ENCODE peak calls at places on chromosomes 2 and 18, in four cellular contexts. One of them, this sample, is unnamed.

GRCh38 chr2:219687882-219688559 is 60.6 kb downstream of the SLC4A3 start:
- DNase-seq in NCI-H748 treated with DMSO at 0.1 percent for 48 hours: no peak
- DNase-seq in activated gamma-delta T cell treated with anti-CD3 and anti-CD28 coated beads, Interleukin-2, amount 50 U/mL, for 16 hours: no peak
- DNase-seq in heart right ventricle: no peak
- DNase-seq in this sample: no peak

GRCh38 chr18:26415631-26416030 is 132.7 kb downstream of the KCTD1 start:
- DNase-seq in NCI-H748 treated with DMSO at 0.1 percent for 48 hours: no peak
- DNase-seq in activated gamma-delta T cell treated with anti-CD3 and anti-CD28 coated beads, Interleukin-2, amount 50 U/mL, for 16 hours: no peak
- DNase-seq in heart right ventricle: no peak
- DNase-seq in this sample: no peak

GRCh38 chr2:180761224-180761623 is 219.2 kb upstream of the UBE2E3 start:
- DNase-seq in NCI-H748 treated with DMSO at 0.1 percent for 48 hours: no peak
- DNase-seq in activated gamma-delta T cell treated with anti-CD3 and anti-CD28 coated beads, Interleukin-2, amount 50 U/mL, for 16 hours: no peak
- DNase-seq in heart right ventricle: no peak
- DNase-seq in this sample: no peak

GRCh38 chr2:239245107-239245506 is 155.7 kb downstream of the HDAC4 start:
- DNase-seq in NCI-H748 treated with DMSO at 0.1 percent for 48 hours: no peak
- DNase-seq in activated gamma-delta T cell treated with anti-CD3 and anti-CD28 coated beads, Interleukin-2, amount 50 U/mL, for 16 hours: no peak
- DNase-seq in heart right ventricle: no peak
- DNase-seq in this sample: no peak

GRCh38 chr2:84919885-84920580 is 14.6 kb downstream of the TMSB10 start:
- DNase-seq in NCI-H748 treated with DMSO at 0.1 percent for 48 hours: no peak
- DNase-seq in activated gamma-delta T cell treated with anti-CD3 and anti-CD28 coated beads, Interleukin-2, amount 50 U/mL, for 16 hours: no peak
- DNase-seq in heart right ventricle: peak; percentile 62
- DNase-seq in this sample: no peak

GRCh38 chr2:180872256-180872655 is 108.1 kb upstream of the UBE2E3 start:
- DNase-seq in NCI-H748 treated with DMSO at 0.1 percent for 48 hours: no peak
- DNase-seq in activated gamma-delta T cell treated with anti-CD3 and anti-CD28 coated beads, Interleukin-2, amount 50 U/mL, for 16 hours: no peak
- DNase-seq in heart right ventricle: no peak
- DNase-seq in this sample: no peak

GRCh38 chr2:185385157-185385556 is 353.4 kb upstream of the FSIP2 start:
- DNase-seq in NCI-H748 treated with DMSO at 0.1 percent for 48 hours: no peak
- DNase-seq in activated gamma-delta T cell treated with anti-CD3 and anti-CD28 coated beads, Interleukin-2, amount 50 U/mL, for 16 hours: no peak
- DNase-seq in heart right ventricle: no peak
- DNase-seq in this sample: no peak

GRCh38 chr18:74396252-74397204 is 60.6 kb downstream of the DIPK1C start:
- DNase-seq in NCI-H748 treated with DMSO at 0.1 percent for 48 hours: no peak
- DNase-seq in activated gamma-delta T cell treated with anti-CD3 and anti-CD28 coated beads, Interleukin-2, amount 50 U/mL, for 16 hours: no peak
- DNase-seq in heart right ventricle: no peak
- DNase-seq in this sample: no peak

GRCh38 chr18:25630682-25631081 is 278.7 kb upstream of the ZNF521 start:
- DNase-seq in NCI-H748 treated with DMSO at 0.1 percent for 48 hours: no peak
- DNase-seq in activated gamma-delta T cell treated with anti-CD3 and anti-CD28 coated beads, Interleukin-2, amount 50 U/mL, for 16 hours: no peak
- DNase-seq in heart right ventricle: no peak
- DNase-seq in this sample: no peak

GRCh38 chr2:176582990-176583481 is 313.8 kb downstream of the MTX2 start:
- DNase-seq in NCI-H748 treated with DMSO at 0.1 percent for 48 hours: no peak
- DNase-seq in activated gamma-delta T cell treated with anti-CD3 and anti-CD28 coated beads, Interleukin-2, amount 50 U/mL, for 16 hours: no peak
- DNase-seq in heart right ventricle: peak; percentile 11
- DNase-seq in this sample: peak; percentile 6

GRCh38 chr2:200453853-200454524 is 55.9 kb downstream of the KCTD18 start:
- DNase-seq in NCI-H748 treated with DMSO at 0.1 percent for 48 hours: no peak
- DNase-seq in activated gamma-delta T cell treated with anti-CD3 and anti-CD28 coated beads, Interleukin-2, amount 50 U/mL, for 16 hours: no peak
- DNase-seq in heart right ventricle: no peak
- DNase-seq in this sample: no peak

GRCh38 chr2:56357655-56358295 is 174.0 kb downstream of the CCDC85A start:
- DNase-seq in NCI-H748 treated with DMSO at 0.1 percent for 48 hours: no peak
- DNase-seq in activated gamma-delta T cell treated with anti-CD3 and anti-CD28 coated beads, Interleukin-2, amount 50 U/mL, for 16 hours: no peak
- DNase-seq in heart right ventricle: no peak
- DNase-seq in this sample: no peak

GRCh38 chr2:195871326-195871725 is 197.3 kb downstream of the DNAH7 start:
- DNase-seq in NCI-H748 treated with DMSO at 0.1 percent for 48 hours: no peak
- DNase-seq in activated gamma-delta T cell treated with anti-CD3 and anti-CD28 coated beads, Interleukin-2, amount 50 U/mL, for 16 hours: no peak
- DNase-seq in heart right ventricle: no peak
- DNase-seq in this sample: no peak

GRCh38 chr18:32259553-32259952 is 69.7 kb downstream of the MEP1B start:
- DNase-seq in NCI-H748 treated with DMSO at 0.1 percent for 48 hours: no peak
- DNase-seq in activated gamma-delta T cell treated with anti-CD3 and anti-CD28 coated beads, Interleukin-2, amount 50 U/mL, for 16 hours: no peak
- DNase-seq in heart right ventricle: no peak
- DNase-seq in this sample: no peak

GRCh38 chr2:128510701-128511100 is 192.0 kb upstream of the HS6ST1 start:
- DNase-seq in NCI-H748 treated with DMSO at 0.1 percent for 48 hours: no peak
- DNase-seq in activated gamma-delta T cell treated with anti-CD3 and anti-CD28 coated beads, Interleukin-2, amount 50 U/mL, for 16 hours: no peak
- DNase-seq in heart right ventricle: no peak
- DNase-seq in this sample: no peak

GRCh38 chr18:44729631-44730101 is 49.0 kb downstream of the SETBP1 start:
- DNase-seq in NCI-H748 treated with DMSO at 0.1 percent for 48 hours: no peak
- DNase-seq in activated gamma-delta T cell treated with anti-CD3 and anti-CD28 coated beads, Interleukin-2, amount 50 U/mL, for 16 hours: peak; percentile 31
- DNase-seq in heart right ventricle: no peak
- DNase-seq in this sample: peak; percentile 63

GRCh38 chr2:214471990-214472389 is 61.1 kb downstream of the VWC2L start:
- DNase-seq in NCI-H748 treated with DMSO at 0.1 percent for 48 hours: no peak
- DNase-seq in activated gamma-delta T cell treated with anti-CD3 and anti-CD28 coated beads, Interleukin-2, amount 50 U/mL, for 16 hours: no peak
- DNase-seq in heart right ventricle: no peak
- DNase-seq in this sample: no peak

GRCh38 chr2:130336150-130336876 is 6.4 kb upstream of the IMP4 start:
- DNase-seq in NCI-H748 treated with DMSO at 0.1 percent for 48 hours: no peak
- DNase-seq in activated gamma-delta T cell treated with anti-CD3 and anti-CD28 coated beads, Interleukin-2, amount 50 U/mL, for 16 hours: no peak
- DNase-seq in heart right ventricle: no peak
- DNase-seq in this sample: no peak

GRCh38 chr18:6992761-6993160 is 124.8 kb downstream of the LAMA1 start:
- DNase-seq in NCI-H748 treated with DMSO at 0.1 percent for 48 hours: no peak
- DNase-seq in activated gamma-delta T cell treated with anti-CD3 and anti-CD28 coated beads, Interleukin-2, amount 50 U/mL, for 16 hours: no peak
- DNase-seq in heart right ventricle: no peak
- DNase-seq in this sample: no peak

GRCh38 chr2:212928681-212929080 is 222.7 kb downstream of the IKZF2 start:
- DNase-seq in NCI-H748 treated with DMSO at 0.1 percent for 48 hours: no peak
- DNase-seq in activated gamma-delta T cell treated with anti-CD3 and anti-CD28 coated beads, Interleukin-2, amount 50 U/mL, for 16 hours: no peak
- DNase-seq in heart right ventricle: no peak
- DNase-seq in this sample: no peak

GRCh38 chr2:235472443-235472842 is 21.4 kb upstream of the AGAP1 start:
- DNase-seq in NCI-H748 treated with DMSO at 0.1 percent for 48 hours: no peak
- DNase-seq in activated gamma-delta T cell treated with anti-CD3 and anti-CD28 coated beads, Interleukin-2, amount 50 U/mL, for 16 hours: no peak
- DNase-seq in heart right ventricle: no peak
- DNase-seq in this sample: no peak

GRCh38 chr2:241638063-241638660 is 669 bp downstream of the ATG4B start:
- DNase-seq in NCI-H748 treated with DMSO at 0.1 percent for 48 hours: no peak
- DNase-seq in activated gamma-delta T cell treated with anti-CD3 and anti-CD28 coated beads, Interleukin-2, amount 50 U/mL, for 16 hours: no peak
- DNase-seq in heart right ventricle: no peak
- DNase-seq in this sample: no peak

GRCh38 chr18:8607776-8608682 is 1.2 kb upstream of the RAB12 start:
- DNase-seq in NCI-H748 treated with DMSO at 0.1 percent for 48 hours: no peak
- DNase-seq in activated gamma-delta T cell treated with anti-CD3 and anti-CD28 coated beads, Interleukin-2, amount 50 U/mL, for 16 hours: no peak
- DNase-seq in heart right ventricle: no peak
- DNase-seq in this sample: no peak

GRCh38 chr2:120348134-120349103 is 2.5 kb downstream of the INHBB start:
- DNase-seq in NCI-H748 treated with DMSO at 0.1 percent for 48 hours: peak; percentile 37
- DNase-seq in activated gamma-delta T cell treated with anti-CD3 and anti-CD28 coated beads, Interleukin-2, amount 50 U/mL, for 16 hours: no peak
- DNase-seq in heart right ventricle: no peak
- DNase-seq in this sample: no peak

GRCh38 chr2:38712413-38712812 is 38.7 kb downstream of the SRSF7 start:
- DNase-seq in NCI-H748 treated with DMSO at 0.1 percent for 48 hours: no peak
- DNase-seq in activated gamma-delta T cell treated with anti-CD3 and anti-CD28 coated beads, Interleukin-2, amount 50 U/mL, for 16 hours: no peak
- DNase-seq in heart right ventricle: no peak
- DNase-seq in this sample: no peak

GRCh38 chr2:199757466-199757865 is 93.5 kb downstream of the FTCDNL1 start:
- DNase-seq in NCI-H748 treated with DMSO at 0.1 percent for 48 hours: no peak
- DNase-seq in activated gamma-delta T cell treated with anti-CD3 and anti-CD28 coated beads, Interleukin-2, amount 50 U/mL, for 16 hours: no peak
- DNase-seq in heart right ventricle: peak; percentile 61
- DNase-seq in this sample: no peak

GRCh38 chr2:229714080-229714735 is at the start of gene DNER:
- DNase-seq in NCI-H748 treated with DMSO at 0.1 percent for 48 hours: peak; percentile 42
- DNase-seq in activated gamma-delta T cell treated with anti-CD3 and anti-CD28 coated beads, Interleukin-2, amount 50 U/mL, for 16 hours: no peak
- DNase-seq in heart right ventricle: no peak
- DNase-seq in this sample: no peak

GRCh38 chr2:135473567-135473966 is 57.5 kb downstream of the ZRANB3 start:
- DNase-seq in NCI-H748 treated with DMSO at 0.1 percent for 48 hours: no peak
- DNase-seq in activated gamma-delta T cell treated with anti-CD3 and anti-CD28 coated beads, Interleukin-2, amount 50 U/mL, for 16 hours: no peak
- DNase-seq in heart right ventricle: no peak
- DNase-seq in this sample: no peak

GRCh38 chr18:58554404-58554803 is 74.5 kb downstream of the ALPK2 start:
- DNase-seq in NCI-H748 treated with DMSO at 0.1 percent for 48 hours: no peak
- DNase-seq in activated gamma-delta T cell treated with anti-CD3 and anti-CD28 coated beads, Interleukin-2, amount 50 U/mL, for 16 hours: no peak
- DNase-seq in heart right ventricle: no peak
- DNase-seq in this sample: no peak

GRCh38 chr2:42060718-42061619 is 13.1 kb downstream of the PKDCC start:
- DNase-seq in NCI-H748 treated with DMSO at 0.1 percent for 48 hours: no peak
- DNase-seq in activated gamma-delta T cell treated with anti-CD3 and anti-CD28 coated beads, Interleukin-2, amount 50 U/mL, for 16 hours: no peak
- DNase-seq in heart right ventricle: no peak
- DNase-seq in this sample: no peak

This sample was measured in NK-92 treated with Interleukin-12 subunit alpha and Interleukin-12 subunit beta, amount 100 ng/mL, for 24 hours.